ENCODE peak calls at places on chromosomes 7 and 10, in four cellular contexts. Q, M, C and P are unnamed samples.

GRCh38 chr10:55160904-55161303 is 359.9 kb upstream of the PCDH15 start:
- DNase-seq in Q (no peak), M (no peak), C (no peak), P (no peak)

GRCh38 chr7:93843260-93843659 is 47.3 kb downstream of the TFPI2 start:
- DNase-seq in Q (no peak), C (no peak), M (no peak), P (no peak)

GRCh38 chr7:19491821-19492452 is 216.9 kb downstream of the POLR1F start:
- DNase-seq in C (no peak), M (no peak), Q (no peak), P (no peak)

GRCh38 chr7:80858141-80858903 is 60.5 kb downstream of the SEMA3C start:
- DNase-seq in C (peak; percentile 50), M (no peak), Q (no peak), P (no peak)

GRCh38 chr10:80382989-80383388 is 25.4 kb upstream of the PRXL2A start:
- DNase-seq in M (peak; percentile 19), Q (peak; percentile 57), C (peak; percentile 40), P (no peak)

GRCh38 chr10:42933454-42934340 is 143.2 kb upstream of the RET start:
- DNase-seq in M (no peak), Q (no peak), C (no peak), P (peak; percentile 75)

GRCh38 chr10:80541144-80541750 is 3.5 kb downstream of the SH2D4B start:
- DNase-seq in Q (no peak), M (peak; percentile 57), C (no peak), P (peak; percentile 36)

GRCh38 chr7:90250601-90251303 is 5.8 kb downstream of the CFAP69 start:
- DNase-seq in Q (no peak), M (no peak), C (no peak), P (no peak)

GRCh38 chr10:132555648-132556575 is 18.3 kb downstream of the INPP5A start:
- DNase-seq in Q (no peak), M (no peak), C (no peak), P (no peak)

GRCh38 chr10:101161494-101162299 is 30.6 kb downstream of the TLX1 start:
- DNase-seq in Q (peak; percentile 72), M (peak; percentile 12), C (peak; percentile 52), P (peak; percentile 77)

GRCh38 chr10:86964847-86965190 is 3.5 kb upstream of the ADIRF start:
- DNase-seq in M (no peak), C (no peak), Q (no peak), P (no peak)

DNA sequence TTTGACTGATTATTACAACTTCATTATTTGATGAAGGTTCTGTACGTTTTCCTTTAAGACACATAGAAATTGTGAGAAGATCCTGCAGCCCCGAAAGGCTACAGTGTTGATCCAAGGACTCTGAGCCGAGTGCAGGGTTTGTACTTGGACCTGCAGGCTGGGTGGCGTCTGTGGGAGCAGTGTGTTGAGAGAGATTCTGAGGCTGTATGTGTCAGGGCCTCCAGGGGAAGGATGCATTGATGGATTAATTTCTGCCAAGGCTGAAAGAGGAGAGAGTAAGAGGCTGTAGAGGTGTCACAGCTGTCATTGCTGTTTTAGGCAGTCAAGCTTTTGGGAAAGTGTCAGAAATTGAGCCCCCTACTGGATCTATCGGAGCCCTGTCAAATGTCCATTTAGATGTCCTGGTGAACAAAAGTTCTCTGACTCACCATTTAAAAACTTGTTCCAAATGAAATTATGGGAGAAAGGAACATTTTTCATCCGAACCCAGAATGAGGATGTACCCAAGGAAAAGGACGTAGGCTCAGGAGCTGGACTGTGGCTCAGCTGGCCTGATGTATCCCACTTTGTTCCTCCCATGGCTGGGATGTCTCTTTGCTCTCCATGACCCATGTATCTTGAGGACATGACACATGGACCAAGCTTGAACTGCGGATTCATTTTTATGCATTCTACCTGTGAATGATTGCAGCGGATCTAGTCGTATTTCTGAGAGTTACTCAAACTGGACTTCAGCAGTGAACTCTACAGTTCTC is 102.2 kb downstream of the TCF7L2 start:
- DNase-seq in C (no peak), M (no peak), Q (peak; percentile 24), P (no peak)
- TF ChIP-seq CTCF in C (peak; percentile 37), M (no peak), Q (peak; percentile 31), P (peak; percentile 39)

GRCh38 chr10:114685456-114685855 is 27.4 kb upstream of the ABLIM1 start:
- DNase-seq in C (no peak), M (no peak), Q (no peak), P (no peak)
- H3K9ac ChIP-seq in C (peak overlapping the region; percentile 19), M (no peak overlapping the region), Q (no peak overlapping the region), P (no peak overlapping the region)

GRCh38 chr7:115230882-115231508 is 309.1 kb downstream of the MDFIC start:
- DNase-seq in M (no peak), Q (no peak), C (peak; percentile 13), P (no peak)
- TF ChIP-seq BRCA1 in M (no peak), Q (no peak), C (no peak), P (no peak)

DNA sequence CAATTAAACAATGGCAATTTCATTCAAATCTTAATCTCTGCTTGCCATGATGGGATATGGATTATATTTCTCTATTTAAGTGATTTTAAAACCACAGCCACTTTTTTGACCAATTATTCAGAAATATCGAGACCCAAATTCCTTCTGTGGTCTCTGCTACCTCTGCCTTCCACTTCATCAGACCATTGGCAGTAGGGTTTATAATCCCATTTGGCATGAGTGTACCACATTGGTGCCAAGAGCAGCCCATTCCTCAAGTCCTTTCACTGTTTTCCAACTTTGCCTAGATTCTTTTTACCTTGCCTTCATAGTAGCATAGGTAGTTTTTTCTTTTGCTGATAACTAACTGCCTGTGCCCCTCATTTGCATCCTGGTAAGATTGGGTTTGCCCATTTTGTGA is 319.9 kb downstream of the ARL4A start:
- DNase-seq in C (no peak), Q (no peak), M (no peak), P (no peak)
- TF ChIP-seq CTCF in C (no peak), Q (no peak), M (no peak), P (no peak)

DNA sequence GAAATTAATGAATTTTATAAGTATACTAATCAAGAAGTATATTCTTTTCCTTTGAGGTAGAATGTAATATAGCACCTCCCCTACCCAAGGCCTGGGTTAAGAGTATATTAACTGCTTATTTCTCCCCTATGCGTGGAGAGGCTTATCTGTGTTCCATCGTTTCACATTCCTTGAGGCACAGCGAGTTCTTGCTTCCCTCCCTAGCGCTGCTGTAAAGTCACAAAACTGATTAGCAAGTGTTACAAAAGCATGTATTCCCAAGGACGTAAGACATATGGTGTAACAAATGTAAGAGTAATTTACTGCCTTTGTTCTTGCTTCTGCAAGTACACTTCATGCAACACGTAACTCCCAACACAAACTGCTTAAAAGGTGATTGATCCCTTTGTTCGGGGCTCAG is 1.2 kb upstream of the CYP51A1 start:
- DNase-seq in M (no peak), C (peak; percentile 9), Q (peak; percentile 22), P (no peak)
- H3K9ac ChIP-seq in M (peak overlapping the region; percentile 94), C (peak overlapping the region; percentile 94), Q (peak overlapping the region; percentile 91), P (no peak overlapping the region)

GRCh38 chr7:142645777-142646176 is 103.5 kb upstream of the PRSS1 start:
- DNase-seq in M (no peak), Q (no peak), C (no peak), P (no peak)
- TF ChIP-seq BRCA1 in M (no peak), Q (no peak), C (no peak), P (no peak)

GRCh38 chr7:51224811-51225581 is 91.6 kb downstream of the COBL start:
- DNase-seq in Q (peak; percentile 20), M (no peak), C (peak; percentile 31), P (peak; percentile 31)
- TF ChIP-seq CTCF in Q (peak; percentile 32), M (peak; percentile 2), C (peak; percentile 69), P (peak; percentile 61)

DNA sequence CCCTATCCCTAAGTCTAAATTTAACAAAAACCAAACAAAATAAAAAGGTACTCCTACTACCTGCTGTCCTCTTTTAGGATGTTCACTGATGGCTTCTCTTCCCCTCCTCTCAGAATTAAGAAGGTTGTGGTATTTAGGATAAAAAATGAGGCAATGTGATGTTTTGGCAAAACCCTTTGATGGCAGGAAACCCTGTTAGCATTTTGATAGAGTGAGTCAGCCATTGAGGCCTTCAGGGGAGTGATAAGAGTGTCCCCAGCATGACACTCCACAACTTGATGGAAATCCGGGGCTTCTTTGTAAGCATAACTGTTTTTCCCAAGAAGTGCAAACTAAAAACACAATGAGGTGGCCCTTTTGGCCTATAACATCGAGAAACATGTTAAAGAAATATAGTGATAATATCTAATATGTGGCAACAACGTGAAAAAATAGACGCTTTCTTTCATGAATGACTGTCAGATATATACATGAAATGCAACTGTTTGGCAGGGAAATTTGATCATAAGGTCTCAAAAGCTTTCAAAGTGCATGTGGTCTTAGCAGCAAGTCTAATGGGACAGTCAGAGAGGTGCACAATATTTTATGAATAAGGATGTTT is 55.0 kb downstream of the PRTFDC1 start:
- DNase-seq in M (no peak), C (peak; percentile 20), Q (peak; percentile 83), P (no peak)
- H3K9ac ChIP-seq in M (no peak overlapping the region), C (no peak overlapping the region), Q (peak overlapping the region; percentile 54), P (no peak overlapping the region)

DNA sequence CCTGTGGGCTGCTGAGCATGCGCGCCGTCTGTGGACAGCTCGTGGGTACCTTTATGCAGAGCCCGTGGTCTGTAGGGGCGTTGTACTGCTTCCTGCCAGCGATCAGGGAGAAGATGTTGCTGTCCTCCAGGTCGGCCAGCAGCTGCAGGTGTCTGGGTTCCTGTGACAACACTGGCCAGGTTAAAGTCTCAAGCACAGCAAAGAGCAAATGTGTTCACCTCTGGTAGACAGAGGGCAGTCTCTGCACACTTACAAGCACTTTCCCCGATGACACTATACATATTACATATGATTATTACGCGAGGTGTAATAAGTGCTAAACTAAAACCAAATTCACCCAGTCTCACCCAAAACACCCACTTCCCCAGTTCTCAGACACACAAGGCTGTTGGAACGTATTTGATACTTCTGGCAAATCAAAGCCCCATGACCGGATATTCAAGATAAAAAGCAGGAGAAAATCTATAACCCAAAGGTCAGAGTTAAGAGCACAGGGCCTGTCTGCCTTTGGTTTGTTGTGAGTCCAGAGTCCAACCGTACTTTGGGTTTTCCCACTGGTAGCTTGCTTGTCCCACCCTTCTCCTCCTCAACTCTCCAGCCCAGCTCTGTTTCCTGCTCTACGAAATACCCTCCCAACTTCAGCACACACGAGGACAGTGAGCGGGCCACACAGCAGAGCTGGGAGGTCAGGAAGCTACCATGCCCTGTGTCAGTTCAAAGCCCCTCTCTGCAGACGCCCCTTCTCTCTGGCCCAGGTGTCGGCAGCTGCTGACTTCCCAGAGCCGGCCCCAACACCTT is 49.7 kb upstream of the DDC start:
- DNase-seq in M (no peak), C (peak; percentile 74), Q (no peak), P (no peak)
- TF ChIP-seq BRCA1 in M (no peak), C (peak; percentile 42), Q (no peak), P (no peak)

GRCh38 chr7:143387156-143387975 is 6.2 kb downstream of the ZYX start:
- DNase-seq in C (no peak), M (no peak), Q (peak; percentile 55), P (no peak)
- TF ChIP-seq CTCF in C (peak; percentile 56), M (peak; percentile 11), Q (peak; percentile 60), P (peak; percentile 63)